ENCODE peak calls at places on chromosomes 6 and 20, in nine cellular contexts. X is CD8-positive, alpha-beta T cell; T is EL; S is HS-27A; F is AG10803; M is stimulated activated CD4-positive, alpha-beta T cell treated with anti-CD3 and anti-CD28 coated beads, Interleukin-4, amount 100 ng/mL, for 1 hour; W is amniotic stem cell; P is NCI-H524 treated with DMSO at 0.1 percent for 48 hours; Y is globus pallidus. E is an unnamed sample.
A peak's percentile ranks its signal among the peaks of the same experiment; 100 is the strongest.

GRCh38 chr6:72522735-72523141 is 99.1 kb upstream of the KCNQ5 start:
- DNase-seq in T (no peak), P (peak; percentile 76), W (no peak), F (no peak), M (peak; percentile 15), Y (no peak), S (no peak), X (peak; percentile 14), E (no peak)

GRCh38 chr6:133277228-133277894 is 36.2 kb downstream of the EYA4 start:
- DNase-seq in F (no peak), S (no peak), X (no peak), M (no peak), Y (no peak), W (no peak), T (no peak), P (no peak), E (no peak)

GRCh38 chr6:113632220-113632864 is 224.8 kb upstream of the MARCKS start:
- DNase-seq in T (peak; percentile 91), Y (no peak), S (peak; percentile 77), P (no peak), X (no peak), M (peak; percentile 34), F (peak; percentile 94), W (peak; percentile 87), E (no peak)

GRCh38 chr6:122372647-122373046 is 26.8 kb upstream of the HSF2 start:
- DNase-seq in F (no peak), T (no peak), P (no peak), W (no peak), X (no peak), M (no peak), Y (no peak), S (no peak), E (peak; percentile 16)

GRCh38 chr6:125794342-125795137 is 3.8 kb downstream of the NCOA7 start:
- DNase-seq in X (no peak), S (no peak), M (no peak), F (peak; percentile 53), Y (no peak), P (no peak), T (peak; percentile 41), W (no peak), E (no peak)

GRCh38 chr20:63847374-63848002 is 13.8 kb upstream of the ABHD16B start:
- DNase-seq in P (no peak), X (no peak), Y (no peak), W (no peak), F (no peak), S (no peak), T (no peak), M (no peak), E (peak; percentile 77)

GRCh38 chr20:59455392-59456341 is 148.7 kb upstream of the PHACTR3 start:
- DNase-seq in X (no peak), M (no peak), F (peak; percentile 22), P (no peak), S (no peak), T (peak; percentile 15), W (peak; percentile 18), Y (peak; percentile 26), E (peak; percentile 79)

GRCh38 chr6:42142118-42142835 is at the start of gene C6orf132:
- DNase-seq in Y (no peak), F (peak; percentile 44), S (no peak), W (no peak), T (peak; percentile 41), X (no peak), P (no peak), M (no peak), E (no peak)

GRCh38 chr20:17971571-17972013 is 2.8 kb downstream of the MGME1 start:
- DNase-seq in T (peak; percentile 84), S (peak; percentile 63), M (no peak), W (no peak), Y (peak; percentile 12), F (peak; percentile 80), P (no peak), X (no peak), E (peak; percentile 33)

GRCh38 chr20:4167261-4168004 is 152.1 kb upstream of the RNF24 start:
- DNase-seq in F (no peak), M (no peak), T (no peak), W (no peak), X (no peak), Y (peak; percentile 96), S (no peak), P (no peak), E (no peak)

GRCh38 chr6:5497896-5498578 is 236.7 kb downstream of the FARS2 start:
- DNase-seq in P (no peak), X (no peak), M (no peak), T (peak; percentile 92), F (peak; percentile 88), W (peak; percentile 43), Y (no peak), S (peak; percentile 54), E (no peak)

GRCh38 chr20:51457281-51457932 is 85.1 kb downstream of the NFATC2 start:
- DNase-seq in F (peak; percentile 73), X (no peak), T (peak; percentile 80), W (peak; percentile 27), Y (no peak), P (no peak), M (no peak), S (no peak), E (peak; percentile 53)

GRCh38 chr6:158638393-158638792 is 6.2 kb downstream of the DYNLT1 start:
- DNase-seq in F (no peak), M (no peak), W (no peak), Y (no peak), P (no peak), S (no peak), X (no peak), T (no peak), E (no peak)

GRCh38 chr20:37927410-37928048 is 24.6 kb downstream of the VSTM2L start:
- DNase-seq in X (no peak), P (no peak), F (no peak), T (no peak), M (no peak), S (no peak), W (no peak), Y (no peak), E (no peak)

GRCh38 chr6:126873351-126873750 is 245.1 kb upstream of the RSPO3 start:
- DNase-seq in T (peak; percentile 17), S (no peak), M (no peak), Y (no peak), F (peak; percentile 18), X (no peak), P (no peak), W (no peak), E (no peak)

GRCh38 chr20:11766961-11767360 is 150.7 kb upstream of the BTBD3 start:
- DNase-seq in M (no peak), F (peak; percentile 79), Y (no peak), P (no peak), X (no peak), S (no peak), W (no peak), T (no peak), E (peak; percentile 89)

GRCh38 chr6:124255296-124255695 is 451.6 kb downstream of the NKAIN2 start:
- DNase-seq in T (no peak), X (no peak), F (no peak), W (no peak), M (no peak), P (no peak), Y (no peak), S (no peak), E (no peak)

GRCh38 chr6:113680351-113680750 is 176.8 kb upstream of the MARCKS start:
- DNase-seq in W (no peak), P (no peak), M (no peak), T (no peak), X (no peak), S (no peak), F (no peak), Y (no peak), E (no peak)

GRCh38 chr6:29501106-29501505 is 13.3 kb upstream of the MAS1L start:
- DNase-seq in W (no peak), S (no peak), X (no peak), F (no peak), Y (no peak), T (no peak), P (no peak), M (no peak), E (no peak)